ENCODE peak calls at places on chromosome 22, in ten cellular contexts. B is right atrium auricular region; I is coronary artery; M is suprapubic skin; Y is CD4-positive, alpha-beta memory T cell; L is GM12878; G is HCT116; Q is kidney epithelial cell; U is pancreas; R is mesenchymal stem cell. P is an unnamed sample.

GRCh38 chr22:44642096-44642644 is 59.8 kb upstream of the PRR5 start:
- DNase-seq in B (no peak), I (no peak), M (peak; percentile 30), Y (no peak), L (no peak), G (no peak), Q (no peak), U (no peak), R (no peak), P (no peak)

GRCh38 chr22:49372530-49373288 is 455.0 kb downstream of the BRD1 start:
- DNase-seq in B (peak; percentile 46), I (peak; percentile 62), M (peak; percentile 44), Y (no peak), L (no peak), G (peak; percentile 83), Q (no peak), U (no peak), R (no peak), P (no peak)

GRCh38 chr22:33303109-33303508 is 244.9 kb upstream of the SYN3 start:
- DNase-seq in B (no peak), I (no peak), M (no peak), Y (no peak), L (no peak), G (no peak), Q (no peak), U (no peak), R (no peak), P (no peak)

GRCh38 chr22:31812977-31813605 is 59.3 kb downstream of the DEPDC5 start:
- DNase-seq in B (no peak), I (no peak), M (no peak), Y (no peak), L (no peak), G (no peak), Q (no peak), U (no peak), R (no peak), P (peak; percentile 70)

GRCh38 chr22:20565079-20565734 is 57.8 kb downstream of the MED15 start:
- DNase-seq in B (no peak), I (peak; percentile 68), M (peak; percentile 44), Y (no peak), L (no peak), G (no peak), Q (no peak), U (no peak), R (peak; percentile 64), P (no peak)

GRCh38 chr22:49328076-49328475 is 499.6 kb downstream of the BRD1 start:
- DNase-seq in B (no peak), I (peak; percentile 62), M (peak; percentile 45), Y (no peak), L (no peak), G (no peak), Q (no peak), U (no peak), R (no peak), P (no peak)

GRCh38 chr22:20654343-20655208 is 119.3 kb upstream of the SERPIND1 start:
- DNase-seq in B (peak; percentile 38), I (no peak), M (no peak), Y (no peak), L (no peak), G (no peak), Q (no peak), U (no peak), R (no peak), P (no peak)

GRCh38 chr22:24512043-24512442 is 16.9 kb downstream of the UPB1 start:
- DNase-seq in B (no peak), I (no peak), M (no peak), Y (no peak), L (no peak), G (no peak), Q (no peak), U (no peak), R (no peak), P (no peak)

GRCh38 chr22:19115628-19116027 is 6.6 kb downstream of the DGCR2 start:
- DNase-seq in B (no peak), I (no peak), M (no peak), Y (no peak), L (no peak), G (no peak), Q (no peak), U (no peak), R (no peak), P (no peak)

GRCh38 chr22:46730568-46731245 is 7.3 kb downstream of the CERK start:
- DNase-seq in B (no peak), I (no peak), M (no peak), Y (no peak), L (no peak), G (no peak), Q (no peak), U (no peak), R (peak; percentile 82), P (no peak)
- H3K4me3 ChIP-seq in B (no peak overlapping the region), I (no peak overlapping the region), M (no peak overlapping the region), Y (no peak overlapping the region), L (no peak overlapping the region), G (no peak overlapping the region), Q (no peak overlapping the region), U (no peak overlapping the region), R (no peak overlapping the region), P (no peak overlapping the region)

GRCh38 chr22:22929381-22930221 is 42.0 kb downstream of the IGLL5 start:
- DNase-seq in B (no peak), I (no peak), M (no peak), Y (no peak), L (no peak), G (no peak), Q (no peak), U (no peak), R (no peak), P (no peak)
- H3K4me3 ChIP-seq in B (no peak overlapping the region), I (no peak overlapping the region), M (no peak overlapping the region), Y (no peak overlapping the region), L (no peak overlapping the region), G (no peak overlapping the region), Q (no peak overlapping the region), U (no peak overlapping the region), R (no peak overlapping the region), P (no peak overlapping the region)

GRCh38 chr22:30241576-30242371 is 4.8 kb downstream of the LIF start:
- DNase-seq in B (no peak), I (no peak), M (no peak), Y (no peak), L (no peak), G (no peak), Q (no peak), U (no peak), R (no peak), P (no peak)
- H3K4me3 ChIP-seq in B (no peak overlapping the region), I (no peak overlapping the region), M (no peak overlapping the region), Y (no peak overlapping the region), L (no peak overlapping the region), G (no peak overlapping the region), Q (no peak overlapping the region), U (no peak overlapping the region), R (no peak overlapping the region), P (no peak overlapping the region)

GRCh38 chr22:30573594-30574094 is 821 bp downstream of the GAL3ST1 start:
- DNase-seq in B (no peak), I (no peak), M (no peak), Y (no peak), L (no peak), G (no peak), Q (no peak), U (no peak), R (no peak), P (no peak)

GRCh38 chr22:30575859-30576258 is 1.4 kb upstream of the GAL3ST1 start:
- DNase-seq in B (no peak), I (no peak), M (no peak), Y (no peak), L (no peak), G (no peak), Q (no peak), U (peak; percentile 81), R (no peak), P (peak; percentile 31)

GRCh38 chr22:30574095-30574981 is at the start of gene GAL3ST1:
- DNase-seq in B (no peak), I (no peak), M (no peak), Y (no peak), L (no peak), G (no peak), Q (no peak), U (no peak), R (no peak), P (no peak)

GRCh38 chr22:30572840-30573593 is 1.4 kb downstream of the GAL3ST1 start:
- DNase-seq in B (no peak), I (no peak), M (no peak), Y (no peak), L (no peak), G (no peak), Q (no peak), U (no peak), R (no peak), P (no peak)

DNA sequence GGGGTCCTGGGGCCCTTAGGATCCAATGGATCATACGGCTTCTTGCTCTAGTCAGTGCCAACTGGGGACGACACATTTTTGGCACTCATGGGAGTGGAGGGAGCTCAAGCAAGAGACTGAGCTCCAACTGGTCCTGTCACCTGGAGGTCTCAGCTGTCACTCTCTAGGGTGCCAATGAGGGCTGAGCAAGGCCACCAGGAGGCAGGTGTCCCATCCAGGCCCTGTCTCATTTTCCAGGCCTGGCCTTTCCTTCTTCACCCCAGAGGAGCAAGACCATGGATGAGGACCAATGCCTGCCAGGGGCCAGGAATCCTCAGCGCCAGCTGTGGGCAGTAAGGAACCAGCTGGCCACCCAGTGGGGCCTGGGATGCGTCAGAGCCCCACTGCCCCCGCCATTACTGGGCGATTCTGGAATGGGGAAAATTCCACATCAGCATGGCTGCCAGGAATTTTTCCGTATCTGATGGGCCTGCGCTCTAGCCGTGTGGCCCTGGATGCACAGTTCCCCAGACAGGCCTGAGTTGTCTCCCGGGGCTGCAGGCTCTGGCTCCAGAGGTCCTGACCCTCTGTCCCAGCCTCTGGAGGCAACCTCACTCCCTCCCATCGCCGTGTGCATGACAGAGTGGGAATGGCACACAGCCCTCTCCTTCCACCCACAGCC is 676 bp upstream of the GAL3ST1 start:
- DNase-seq in B (peak; percentile 60), I (peak; percentile 96), M (no peak), Y (no peak), L (no peak), G (no peak), Q (no peak), U (no peak), R (peak; percentile 17), P (no peak)
- H3K4me3 ChIP-seq in B (no peak overlapping the region), I (peak overlapping the region; percentile 61), M (peak overlapping the region; percentile 20), Y (no peak overlapping the region), L (no peak overlapping the region), G (no peak overlapping the region), Q (no peak overlapping the region), U (peak overlapping the region; percentile 56), R (no peak overlapping the region), P (no peak overlapping the region)

DNA sequence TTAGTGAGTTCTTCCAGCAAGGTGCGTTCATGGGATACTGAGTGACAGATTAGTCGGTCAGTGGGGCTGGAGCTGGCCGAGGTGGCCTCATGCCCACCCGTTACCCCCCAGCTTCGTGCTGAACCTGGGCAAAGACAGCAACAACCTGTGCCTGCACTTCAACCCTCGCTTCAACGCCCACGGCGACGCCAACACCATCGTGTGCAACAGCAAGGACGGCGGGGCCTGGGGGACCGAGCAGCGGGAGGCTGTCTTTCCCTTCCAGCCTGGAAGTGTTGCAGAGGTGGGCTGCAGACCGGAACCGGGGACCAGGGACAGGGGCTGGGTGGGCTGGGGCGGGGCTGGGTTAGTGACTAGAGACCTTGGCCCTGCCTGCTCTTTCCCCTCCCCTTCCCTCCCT is 2.9 kb downstream of the LGALS1 start:
- DNase-seq in B (no peak), I (no peak), M (no peak), Y (no peak), L (no peak), G (no peak), Q (no peak), U (no peak), R (no peak), P (no peak)
- H3K4me3 ChIP-seq in B (no peak overlapping the region), I (no peak overlapping the region), M (no peak overlapping the region), Y (no peak overlapping the region), L (peak overlapping the region; percentile 40), G (no peak overlapping the region), Q (peak overlapping the region; percentile 19), U (no peak overlapping the region), R (peak overlapping the region; percentile 100), P (no peak overlapping the region)

GRCh38 chr22:46122511-46122971 is 27.8 kb upstream of the PPARA start:
- DNase-seq in B (no peak), I (no peak), M (no peak), Y (peak; percentile 56), L (no peak), G (peak; percentile 8), Q (no peak), U (peak; percentile 90), R (peak; percentile 65), P (no peak)
- H3K4me3 ChIP-seq in B (no peak overlapping the region), I (peak overlapping the region; percentile 56), M (no peak overlapping the region), Y (no peak overlapping the region), L (no peak overlapping the region), G (no peak overlapping the region), Q (no peak overlapping the region), U (no peak overlapping the region), R (peak overlapping the region; percentile 53), P (no peak overlapping the region)

P was measured in LNCaP clone FGC.